ENCODE peak calls at places on chromosome 5, in nine cellular contexts. D, F, N, L, W, R, I, T and J are unnamed samples.

GRCh38 chr5:163908253-163908652 is 402.8 kb downstream of the MAT2B start:
- DNase-seq in D (no peak), F (no peak), N (no peak), L (no peak), W (no peak), R (no peak), I (no peak), T (no peak), J (no peak)

GRCh38 chr5:137191179-137191578 is 307.9 kb downstream of the SPOCK1 start:
- DNase-seq in D (no peak), F (no peak), N (no peak), L (no peak), W (no peak), R (no peak), I (no peak), T (no peak), J (no peak)

GRCh38 chr5:141100243-141100805 is at the start of gene PCDHB3:
- DNase-seq in D (no peak), F (peak), N (peak), L (no peak), W (peak), R (no peak), I (peak), T (no peak), J (peak)

GRCh38 chr5:98365126-98365525 is 408.3 kb upstream of the RGMB start:
- DNase-seq in D (no peak), F (no peak), N (no peak), L (no peak), W (no peak), R (no peak), I (no peak), T (no peak), J (no peak)

GRCh38 chr5:145752947-145753346 is 82.2 kb downstream of the PRELID2 start:
- DNase-seq in D (no peak), F (peak), N (no peak), L (no peak), W (no peak), R (no peak), I (no peak), T (no peak), J (no peak)

GRCh38 chr5:119356384-119357188 is 767 bp downstream of the TNFAIP8 start:
- DNase-seq in D (no peak), F (no peak), N (no peak), L (no peak), W (no peak), R (no peak), I (no peak), T (no peak), J (no peak)

GRCh38 chr5:76717222-76718083 is 1.5 kb downstream of the F2R start:
- DNase-seq in D (no peak), F (no peak), N (no peak), L (no peak), W (no peak), R (no peak), I (no peak), T (no peak), J (no peak)

GRCh38 chr5:172740483-172741205 is 30.4 kb downstream of the DUSP1 start:
- DNase-seq in D (no peak), F (peak), N (no peak), L (peak), W (peak), R (no peak), I (no peak), T (no peak), J (peak)

GRCh38 chr5:125422342-125422741 is 675.9 kb upstream of the ZNF608 start:
- DNase-seq in D (no peak), F (no peak), N (no peak), L (no peak), W (no peak), R (no peak), I (no peak), T (no peak), J (no peak)

GRCh38 chr5:172911628-172911880 is 47.7 kb upstream of the RPL26L1 start:
- DNase-seq in D (no peak), F (no peak), N (no peak), L (no peak), W (no peak), R (no peak), I (no peak), T (no peak), J (no peak)

GRCh38 chr5:168455201-168455600 is 31.1 kb upstream of the RARS1 start:
- DNase-seq in D (no peak), F (no peak), N (no peak), L (no peak), W (no peak), R (no peak), I (no peak), T (no peak), J (no peak)

GRCh38 chr5:79237735-79238560 is 2.0 kb downstream of the JMY start:
- DNase-seq in D (no peak), F (no peak), N (no peak), L (no peak), W (no peak), R (no peak), I (no peak), T (no peak), J (no peak)

DNA sequence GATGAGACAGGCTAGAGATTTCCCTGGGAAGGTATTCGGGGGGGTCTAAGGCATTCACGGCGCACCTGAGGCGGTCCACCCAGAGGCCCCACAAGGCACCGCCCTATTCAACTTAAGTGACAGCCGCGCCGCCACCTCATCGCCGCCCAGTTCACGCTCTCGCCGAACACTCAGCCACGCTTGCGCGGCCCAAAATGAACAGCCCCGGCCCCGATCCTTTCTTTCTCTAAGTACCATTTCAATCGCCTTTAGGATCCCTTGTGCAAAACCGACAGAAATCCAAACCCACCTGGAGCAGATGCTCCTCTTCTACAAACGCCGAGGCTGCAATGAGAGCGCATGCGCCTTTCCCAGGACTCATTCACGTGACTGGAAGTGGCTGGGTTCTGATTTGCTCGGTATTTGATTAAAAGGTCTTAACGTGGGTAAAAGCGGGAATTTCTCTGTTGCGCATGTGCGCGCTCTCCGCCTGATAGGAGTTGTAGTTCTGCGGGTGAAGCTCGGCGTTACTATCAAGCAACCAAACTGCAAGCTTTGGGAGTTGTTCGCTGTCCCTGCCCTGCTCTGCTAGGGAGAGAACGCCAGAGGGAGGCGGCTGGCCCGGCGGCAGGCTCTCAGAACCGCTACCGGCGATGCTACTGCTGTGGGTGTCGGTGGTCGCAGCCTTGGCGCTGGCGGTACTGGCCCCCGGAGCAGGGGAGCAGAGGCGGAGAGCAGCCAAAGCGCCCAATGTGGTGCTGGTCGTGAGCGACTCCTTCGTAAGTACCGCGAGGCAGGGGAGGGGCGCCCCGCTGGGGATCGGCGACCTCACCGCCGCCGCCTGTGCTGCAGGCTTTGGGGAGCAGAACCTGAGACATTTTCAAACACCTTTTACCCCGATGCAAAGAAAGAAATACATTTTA is at the start of the genes ARSK and SKIC3:
- DNase-seq in D (peak), F (peak), N (peak), L (peak), W (peak), R (peak), I (peak), T (peak), J (peak)
- TF ChIP-seq POLR2A in D (peak), F (peak), N (peak), L (no peak), W (peak), R (no peak), I (peak), T (peak), J (peak)

GRCh38 chr5:179803651-179804598 is 2.7 kb downstream of the MGAT4B start:
- DNase-seq in D (no peak), F (peak), N (no peak), L (peak), W (no peak), R (peak), I (peak), T (no peak), J (peak)
- TF ChIP-seq POLR2A in D (no peak), F (no peak), N (no peak), L (no peak), W (no peak), R (no peak), I (no peak), T (no peak), J (no peak)

DNA sequence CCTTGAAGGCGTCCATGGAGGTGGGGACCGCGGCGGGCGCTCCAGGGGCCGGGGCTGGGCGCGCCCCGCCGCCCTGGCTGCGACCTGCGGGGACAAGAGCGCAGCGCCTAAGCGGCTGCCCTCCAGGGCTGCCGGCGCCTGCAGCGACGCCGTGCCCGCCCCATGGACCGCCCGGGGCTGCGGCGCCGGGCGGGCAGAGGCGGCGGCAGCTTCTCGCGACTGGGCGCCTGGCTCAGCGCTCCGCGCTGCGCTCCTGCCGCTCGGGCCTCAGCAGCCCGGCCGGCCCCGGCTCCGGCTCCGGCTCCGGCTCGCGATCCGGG is 202 bp downstream of the PITX1 start:
- DNase-seq in D (no peak), F (no peak), N (no peak), L (no peak), W (no peak), R (no peak), I (no peak), T (no peak), J (peak)
- TF ChIP-seq POLR2A in D (no peak), F (no peak), N (no peak), L (no peak), W (no peak), R (no peak), I (no peak), T (no peak), J (no peak)

DNA sequence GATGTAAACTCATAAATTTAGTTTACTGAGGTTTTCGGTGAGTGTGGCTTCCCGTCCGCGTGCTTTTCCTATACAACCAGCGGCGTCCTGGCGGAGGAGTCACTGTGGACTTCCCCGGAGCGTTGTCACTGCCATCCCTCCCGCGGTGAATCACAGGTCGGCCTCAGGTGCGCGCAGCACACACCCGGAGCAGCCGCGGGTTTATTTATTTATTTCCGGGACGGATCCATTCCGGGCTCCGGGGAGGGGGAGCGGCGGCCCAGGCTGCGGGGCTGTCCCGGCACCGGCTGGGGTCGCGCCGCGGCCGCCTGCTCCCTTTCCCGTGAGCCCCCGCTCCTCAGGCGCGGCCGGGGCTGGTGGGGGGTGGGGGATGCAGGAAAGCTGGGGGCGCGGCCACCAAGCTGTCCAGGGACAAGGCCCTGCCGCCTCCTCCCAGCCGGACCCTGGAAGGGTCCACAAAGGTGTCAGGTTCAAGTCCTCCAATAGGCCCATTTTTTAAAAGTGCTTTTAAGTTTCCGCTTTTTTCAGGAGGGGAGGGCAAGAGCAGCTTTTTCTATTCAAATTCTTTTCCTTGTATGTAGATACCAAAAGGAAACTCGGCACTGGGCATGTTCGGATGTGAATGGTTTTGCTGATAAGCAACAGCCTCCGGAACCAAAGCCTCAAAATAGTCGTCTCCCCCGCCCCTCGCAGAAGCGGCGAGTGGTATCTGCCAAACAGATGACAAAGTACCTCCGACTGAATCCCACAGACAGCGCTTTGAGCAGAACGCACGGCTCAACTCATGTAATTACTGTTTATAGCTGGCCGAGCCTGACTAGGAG is 192.5 kb downstream of the CD180 start:
- DNase-seq in D (no peak), F (peak), N (peak), L (peak), W (peak), R (peak), I (peak), T (peak), J (peak)
- TF ChIP-seq POLR2A in D (no peak), F (peak), N (peak), L (no peak), W (peak), R (no peak), I (no peak), T (no peak), J (no peak)

DNA sequence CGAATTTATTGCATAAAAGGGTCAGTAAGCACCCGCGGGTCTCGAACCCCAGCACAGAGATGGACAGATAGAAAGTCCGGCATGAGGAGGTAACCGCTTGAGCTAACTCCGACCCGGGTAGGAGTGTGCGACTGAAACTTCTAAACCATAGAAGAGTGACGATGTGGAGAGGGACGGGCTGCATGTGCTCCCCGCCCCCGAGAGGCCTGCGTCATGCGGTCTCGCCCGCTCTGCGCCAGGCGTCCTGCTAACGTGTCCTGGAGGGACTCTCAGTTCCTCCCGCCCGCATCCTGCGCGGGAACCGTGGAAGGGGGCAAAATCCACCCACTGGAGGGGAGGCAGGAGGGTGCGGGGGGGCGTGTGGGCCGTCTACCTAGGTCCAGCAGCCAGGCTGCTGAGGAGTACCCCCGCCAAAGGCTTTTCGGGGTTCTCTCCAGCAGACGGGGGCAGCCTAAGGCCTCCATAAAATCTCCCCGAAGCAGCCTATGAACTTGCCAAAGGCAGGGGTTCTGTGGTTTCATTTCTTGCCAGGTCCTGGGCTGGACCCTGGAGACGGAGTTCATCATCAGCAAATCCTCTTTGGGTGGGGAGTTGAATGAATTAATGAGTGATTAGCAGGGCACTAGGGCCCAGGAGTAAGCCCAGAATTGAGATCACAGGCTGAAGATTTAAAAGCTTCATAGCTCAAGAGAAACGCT is 51.8 kb downstream of the TGFBI start:
- DNase-seq in D (peak), F (peak), N (peak), L (peak), W (peak), R (peak), I (peak), T (peak), J (peak)
- TF ChIP-seq POLR2A in D (peak), F (peak), N (peak), L (no peak), W (peak), R (no peak), I (peak), T (peak), J (peak)

GRCh38 chr5:132496631-132497487 is 6.3 kb upstream of the IRF1 start:
- DNase-seq in D (peak), F (peak), N (peak), L (peak), W (peak), R (peak), I (peak), T (peak), J (peak)
- TF ChIP-seq POLR2A in D (no peak), F (no peak), N (peak), L (no peak), W (no peak), R (no peak), I (no peak), T (peak), J (peak)